ENCODE peak calls at places on chromosomes 1 and 21, in seven cellular contexts. O is BE2C, R is IMR-90, H is suprapubic skin, Z is glutamatergic neuron, I is thoracic aorta, L is A673. K is an unnamed sample.

GRCh38 chr1:82317671-82318070 is 516.9 kb downstream of the ADGRL2 start:
- DNase-seq in O (no peak), R (no peak), H (no peak), Z (no peak), I (no peak), L (no peak), K (no peak)

GRCh38 chr1:3040004-3040403 is 18.7 kb downstream of the ACTRT2 start:
- DNase-seq in O (no peak), R (no peak), H (peak; percentile 48), Z (no peak), I (no peak), L (no peak), K (no peak)

GRCh38 chr1:83692524-83693336 is 306.2 kb downstream of the TTLL7 start:
- DNase-seq in O (peak; percentile 46), R (peak; percentile 0), H (no peak), Z (peak; percentile 51), I (no peak), L (peak; percentile 22), K (no peak)

GRCh38 chr1:151530461-151530860 is 9.6 kb upstream of the TUFT1 start:
- DNase-seq in O (no peak), R (no peak), H (no peak), Z (no peak), I (no peak), L (no peak), K (no peak)

GRCh38 chr1:119987112-119987511 is 82.3 kb downstream of the NOTCH2 start:
- DNase-seq in O (no peak), R (peak; percentile 97), H (no peak), Z (no peak), I (no peak), L (no peak), K (no peak)

GRCh38 chr21:15592957-15593356 is 136.8 kb upstream of the USP25 start:
- DNase-seq in O (no peak), R (no peak), H (no peak), Z (no peak), I (no peak), L (no peak), K (no peak)

GRCh38 chr1:86227026-86227425 is 70.5 kb upstream of the COL24A1 start:
- DNase-seq in O (no peak), R (no peak), H (no peak), Z (no peak), I (no peak), L (no peak), K (no peak)

GRCh38 chr1:223628233-223628632 is 37.3 kb downstream of the CAPN8 start:
- DNase-seq in O (peak; percentile 72), R (peak; percentile 12), H (no peak), Z (peak; percentile 75), I (no peak), L (peak; percentile 78), K (no peak)

GRCh38 chr1:227885135-227885647 is 62.5 kb downstream of the WNT9A start:
- DNase-seq in O (no peak), R (no peak), H (no peak), Z (peak; percentile 15), I (no peak), L (no peak), K (peak; percentile 89)

GRCh38 chr1:221961532-221962292 is 219.8 kb upstream of the DUSP10 start:
- DNase-seq in O (no peak), R (peak; percentile 61), H (no peak), Z (no peak), I (no peak), L (no peak), K (no peak)

GRCh38 chr1:230936475-230936874 is 42.2 kb downstream of the TTC13 start:
- DNase-seq in O (no peak), R (no peak), H (no peak), Z (no peak), I (no peak), L (no peak), K (no peak)

GRCh38 chr1:93865253-93865652 is 13.8 kb downstream of the DNTTIP2 start:
- DNase-seq in O (no peak), R (peak; percentile 54), H (no peak), Z (no peak), I (no peak), L (no peak), K (no peak)

GRCh38 chr1:24769656-24770651 is 24.7 kb downstream of the CLIC4 start:
- DNase-seq in O (no peak), R (peak; percentile 98), H (no peak), Z (no peak), I (no peak), L (peak; percentile 92), K (no peak)

GRCh38 chr1:190000365-190000872 is 477.2 kb downstream of the BRINP3 start:
- DNase-seq in O (no peak), R (peak; percentile 71), H (no peak), Z (no peak), I (no peak), L (no peak), K (no peak)

GRCh38 chr1:33985656-33986055 is 121.8 kb downstream of the HMGB4 start:
- DNase-seq in O (no peak), R (peak; percentile 3), H (no peak), Z (no peak), I (peak; percentile 16), L (no peak), K (no peak)

DNA sequence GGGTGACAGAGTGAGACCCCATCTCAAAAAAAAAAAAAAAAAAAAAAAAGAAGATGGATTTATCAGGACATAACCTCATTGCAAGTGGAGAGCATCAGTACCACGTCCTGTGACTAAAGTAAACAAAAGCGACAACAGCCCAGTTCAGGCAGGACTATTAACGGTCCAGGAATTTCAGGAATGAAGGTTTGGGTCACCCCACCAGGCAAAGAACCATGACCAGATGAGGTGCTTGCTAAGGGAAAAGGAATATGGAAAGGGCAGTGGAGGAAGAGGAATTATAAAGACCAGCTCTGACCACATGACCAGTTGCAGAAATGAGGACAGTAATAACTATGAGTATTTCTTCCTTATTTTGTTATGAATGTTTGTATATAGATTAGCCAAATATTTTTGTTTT is 35.4 kb upstream of the EIF4G3 start:
- DNase-seq in O (no peak), R (peak; percentile 38), H (no peak), Z (no peak), I (no peak), L (no peak), K (no peak)
- TF ChIP-seq CTCF in O (no peak), R (no peak), H (no peak), Z (no peak), I (no peak), L (no peak), K (no peak)

DNA sequence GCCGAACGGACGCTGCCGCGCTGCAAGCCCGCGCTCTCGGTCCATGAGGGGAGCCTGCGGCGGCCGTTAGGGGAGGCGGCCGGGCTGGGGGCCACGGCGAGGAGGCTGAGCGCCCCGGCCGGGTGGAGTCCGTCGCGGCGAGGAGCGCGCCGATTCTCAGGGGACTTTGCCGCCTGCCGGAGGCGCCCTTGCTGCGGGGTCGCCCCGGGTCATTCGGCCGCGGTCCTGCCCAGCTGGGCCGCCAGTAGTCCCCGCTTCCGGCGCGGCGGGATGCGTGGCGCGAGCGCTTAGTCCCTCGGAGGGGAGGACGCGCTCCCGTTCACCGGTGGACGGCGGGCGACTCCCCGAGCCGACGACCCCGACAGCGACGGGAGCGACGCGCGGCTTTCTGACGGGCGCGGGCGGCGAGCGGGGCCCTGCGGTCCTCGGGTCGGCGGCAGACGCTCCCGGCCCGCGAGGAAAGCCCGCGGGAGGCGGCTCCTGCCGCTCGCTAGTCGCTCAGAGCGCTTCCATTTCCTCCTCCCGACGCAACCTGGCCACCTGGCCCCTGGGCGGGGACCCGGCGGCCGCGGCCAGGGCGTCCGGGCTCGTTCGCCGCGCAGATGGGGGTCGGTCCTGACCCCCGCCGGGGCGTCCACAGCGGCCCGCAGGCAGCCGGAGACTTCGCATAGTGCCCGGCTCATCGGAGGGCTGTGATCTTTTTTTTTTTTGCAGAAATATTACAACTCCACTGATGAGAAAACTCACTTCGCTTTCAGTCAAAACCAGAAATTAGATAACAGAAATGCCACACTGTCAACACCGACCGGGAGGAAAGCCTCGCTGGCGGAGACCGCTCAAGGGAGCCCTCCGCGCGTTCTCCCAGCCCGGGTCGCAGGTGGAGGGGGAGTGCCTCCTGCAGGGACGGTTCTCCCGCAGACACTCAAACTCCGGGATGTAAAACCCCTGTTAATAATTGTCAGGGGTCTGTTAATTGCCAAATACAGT is 640 bp upstream of the ZBTB21 start:
- DNase-seq in O (peak; percentile 37), R (no peak), H (peak; percentile 74), Z (peak; percentile 61), I (no peak), L (peak; percentile 37), K (no peak)
- TF ChIP-seq CTCF in O (no peak), R (peak; percentile 29), H (no peak), Z (no peak), I (peak; percentile 14), L (no peak), K (peak; percentile 47)

GRCh38 chr1:175221548-175222175 is 29.1 kb upstream of the KIAA0040 start:
- DNase-seq in O (no peak), R (no peak), H (no peak), Z (no peak), I (no peak), L (no peak), K (no peak)
- TF ChIP-seq CTCF in O (no peak), R (no peak), H (no peak), Z (no peak), I (no peak), L (no peak), K (no peak)

GRCh38 chr1:111779546-111779945 is 23.8 kb downstream of the DDX20 start:
- DNase-seq in O (no peak), R (no peak), H (no peak), Z (no peak), I (no peak), L (no peak), K (no peak)

GRCh38 chr1:111789077-111789476 is 33.4 kb downstream of the DDX20 start:
- DNase-seq in O (no peak), R (no peak), H (no peak), Z (peak; percentile 47), I (no peak), L (no peak), K (no peak)

GRCh38 chr1:111789666-111790316 is 34.1 kb downstream of the DDX20 start:
- DNase-seq in O (no peak), R (no peak), H (no peak), Z (no peak), I (no peak), L (no peak), K (no peak)

GRCh38 chr1:111786669-111787207 is 31.0 kb downstream of the DDX20 start:
- DNase-seq in O (no peak), R (no peak), H (no peak), Z (no peak), I (no peak), L (no peak), K (no peak)

DNA sequence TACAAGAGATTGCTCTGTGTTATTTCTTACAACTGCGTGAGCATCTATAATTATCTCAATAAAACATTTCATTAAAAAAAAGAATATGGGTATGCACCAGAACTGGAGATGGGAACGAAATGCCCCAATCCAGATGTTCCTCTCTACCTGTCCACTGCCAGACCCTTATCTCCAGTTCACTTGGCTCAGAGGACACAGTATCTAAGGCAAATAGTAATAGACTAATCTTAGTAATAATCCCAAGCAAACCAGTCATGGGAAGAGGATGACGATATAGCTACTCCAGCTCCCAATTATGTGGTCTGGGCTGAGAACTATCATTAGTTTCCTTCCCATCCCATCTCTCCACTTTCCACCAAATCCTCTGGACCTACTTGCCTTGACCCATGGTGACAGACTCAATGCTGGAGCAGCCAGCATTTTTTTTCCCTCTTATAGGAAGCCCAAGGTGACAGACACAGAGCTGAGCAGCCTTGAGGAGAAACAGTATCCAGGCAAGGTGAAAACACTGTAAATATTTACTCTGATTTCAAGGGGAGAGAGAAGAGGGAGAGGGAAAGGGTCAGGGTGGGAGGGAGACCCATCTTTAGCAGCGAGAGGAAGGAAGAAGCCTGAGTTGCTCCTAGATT is 28.7 kb downstream of the DDX20 start:
- DNase-seq in O (no peak), R (no peak), H (no peak), Z (no peak), I (no peak), L (no peak), K (no peak)
- TF ChIP-seq CTCF in O (no peak), R (no peak), H (no peak), Z (no peak), I (no peak), L (peak; percentile 7), K (no peak)